ENCODE peak calls at places on chromosomes 7 and 10, in four cellular contexts. P, E, I and Z are unnamed samples.

GRCh38 chr7:26399309-26399610 is 107.6 kb downstream of the SNX10 start:
- DNase-seq in P (no peak), E (no peak), I (no peak), Z (no peak)

GRCh38 chr7:157020514-157021070 is 10.1 kb upstream of the MNX1 start:
- DNase-seq in P (no peak), E (no peak), I (no peak), Z (peak; percentile 58)

GRCh38 chr10:86943316-86944030 is 13.9 kb downstream of the MMRN2 start:
- DNase-seq in P (no peak), E (no peak), I (peak; percentile 47), Z (peak; percentile 77)

GRCh38 chr10:119770928-119771327 is 45.1 kb downstream of the INPP5F start:
- DNase-seq in P (no peak), E (no peak), I (no peak), Z (no peak)

GRCh38 chr10:58919927-58920654 is 256.4 kb upstream of the PHYHIPL start:
- DNase-seq in P (no peak), E (peak; percentile 90), I (no peak), Z (no peak)

GRCh38 chr7:149459540-149460433 is 1.1 kb downstream of the ZNF777 start:
- DNase-seq in P (no peak), E (no peak), I (peak; percentile 73), Z (no peak)

GRCh38 chr7:42869131-42870020 is 42.5 kb downstream of the C7orf25 start:
- DNase-seq in P (no peak), E (no peak), I (no peak), Z (no peak)

GRCh38 chr7:128662091-128662490 is 10.0 kb upstream of the GARIN1A start:
- DNase-seq in P (no peak), E (no peak), I (no peak), Z (no peak)

GRCh38 chr7:113424463-113424862 is 306.1 kb upstream of the SMIM30 start:
- DNase-seq in P (no peak), E (no peak), I (no peak), Z (no peak)

GRCh38 chr7:103951311-103951710 is 38.1 kb downstream of the RELN start:
- DNase-seq in P (no peak), E (no peak), I (no peak), Z (no peak)

GRCh38 chr10:69635428-69636272 is 5.6 kb downstream of the FAM241B start:
- DNase-seq in P (no peak), E (no peak), I (no peak), Z (peak; percentile 44)

GRCh38 chr10:62638062-62638477 is 166.4 kb upstream of the ADO start:
- DNase-seq in P (no peak), E (no peak), I (no peak), Z (no peak)

GRCh38 chr10:131802156-131802915 is 98.5 kb upstream of the PPP2R2D start:
- DNase-seq in P (no peak), E (no peak), I (no peak), Z (no peak)

GRCh38 chr7:110388451-110388850 is 702.5 kb upstream of the LRRN3 start:
- DNase-seq in P (no peak), E (no peak), I (no peak), Z (no peak)